ENCODE peak calls at places on chromosomes 7 and 10, in eight cellular contexts. Y, Q, L, S, A, C, J and U are unnamed samples.

GRCh38 chr10:7410800-7411670 is at the start of gene SFMBT2:
- DNase-seq in J (no peak), L (peak), A (peak), Q (peak), Y (peak), S (no peak), C (peak), U (peak)

GRCh38 chr10:11742009-11742778 is at the start of gene ECHDC3:
- DNase-seq in C (peak), A (peak), L (peak), S (peak), J (no peak), Y (peak), Q (no peak), U (peak)

GRCh38 chr10:78571286-78571685 is 497.5 kb upstream of the ZMIZ1 start:
- DNase-seq in Q (no peak), S (no peak), A (no peak), C (no peak), L (no peak), J (no peak), Y (no peak), U (no peak)

GRCh38 chr7:67593807-67594206 is 597.2 kb downstream of the TYW1 start:
- DNase-seq in Y (no peak), C (no peak), L (no peak), A (no peak), Q (no peak), J (peak), S (peak), U (no peak)

GRCh38 chr7:109956916-109957315 is 1134.0 kb upstream of the LRRN3 start:
- DNase-seq in C (no peak), S (no peak), Y (no peak), A (no peak), L (no peak), J (no peak), Q (no peak), U (no peak)

GRCh38 chr7:74334026-74334425 is 44.8 kb downstream of the CLIP2 start:
- DNase-seq in L (no peak), J (no peak), Q (no peak), S (no peak), C (peak), Y (peak), A (no peak), U (no peak)

GRCh38 chr7:17046666-17047065 is 164.9 kb upstream of the AGR3 start:
- DNase-seq in Q (no peak), A (no peak), C (no peak), Y (no peak), L (no peak), S (no peak), J (no peak), U (no peak)

GRCh38 chr10:4459531-4459930 is 366.5 kb upstream of the AKR1E2 start:
- DNase-seq in Q (no peak), A (no peak), C (peak), S (no peak), L (no peak), Y (peak), J (no peak), U (no peak)

GRCh38 chr7:83835424-83835823 is 186.5 kb upstream of the SEMA3E start:
- DNase-seq in Q (no peak), Y (peak), J (no peak), A (no peak), L (no peak), S (no peak), C (no peak), U (no peak)

GRCh38 chr7:54946764-54947163 is 72.1 kb upstream of the EGFR start:
- DNase-seq in S (no peak), Q (no peak), J (no peak), C (no peak), Y (no peak), A (no peak), L (no peak), U (no peak)

GRCh38 chr7:46512901-46513431 is 591.9 kb upstream of the IGFBP3 start:
- DNase-seq in L (no peak), Y (no peak), A (no peak), J (no peak), C (no peak), S (no peak), Q (no peak), U (no peak)